ENCODE peak calls at places on chromosomes 3 and 15, in six cellular contexts. S is CD4-positive, alpha-beta T cell; L is HCT116; M is fibroblast of pulmonary artery; C is GM12865; X is cardiac fibroblast. A is an unnamed sample.

GRCh38 chr15:40807888-40808194 is 568 bp upstream of the DNAJC17 start:
- DNase-seq in S (no peak), L (no peak), M (no peak), C (no peak), X (no peak), A (no peak)

GRCh38 chr3:195039180-195039843 is 231.6 kb downstream of the XXYLT1 start:
- DNase-seq in S (no peak), L (no peak), M (no peak), C (no peak), X (no peak), A (no peak)

GRCh38 chr3:134419966-134420321 is 45.7 kb upstream of the AMOTL2 start:
- DNase-seq in S (no peak), L (no peak), M (no peak), C (no peak), X (no peak), A (no peak)

GRCh38 chr3:112437146-112438022 is 61.9 kb downstream of the BTLA start:
- DNase-seq in S (no peak), L (peak), M (peak), C (peak), X (peak), A (no peak)

GRCh38 chr3:51681453-51681852 is 10.4 kb downstream of the TEX264 start:
- DNase-seq in S (peak), L (no peak), M (peak), C (peak), X (peak), A (no peak)

GRCh38 chr15:38861108-38861507 is 296.5 kb upstream of the RASGRP1 start:
- DNase-seq in S (no peak), L (no peak), M (no peak), C (no peak), X (no peak), A (no peak)

GRCh38 chr3:156643729-156644389 is 30.5 kb upstream of the TIPARP start:
- DNase-seq in S (no peak), L (no peak), M (peak), C (peak), X (peak), A (no peak)

GRCh38 chr15:89566141-89566540 is 9.1 kb upstream of the TICRR start:
- DNase-seq in S (no peak), L (no peak), M (no peak), C (no peak), X (no peak), A (no peak)

GRCh38 chr15:62946940-62947339 is 95.6 kb upstream of the TPM1 start:
- DNase-seq in S (no peak), L (no peak), M (no peak), C (no peak), X (no peak), A (no peak)

GRCh38 chr3:129530331-129530761 is 1.9 kb downstream of the RHO start:
- DNase-seq in S (no peak), L (no peak), M (peak), C (no peak), X (peak), A (no peak)

GRCh38 chr15:56957812-56958406 is 39.5 kb downstream of the TCF12 start:
- DNase-seq in S (no peak), L (no peak), M (no peak), C (no peak), X (no peak), A (no peak)

GRCh38 chr15:96029172-96029571 is 301.3 kb upstream of the NR2F2 start:
- DNase-seq in S (no peak), L (no peak), M (no peak), C (no peak), X (no peak), A (no peak)

GRCh38 chr3:127013196-127013595 is 30.3 kb downstream of the PLXNA1 start:
- DNase-seq in S (no peak), L (no peak), M (no peak), C (no peak), X (no peak), A (no peak)

GRCh38 chr3:51963951-51964451 is 3.3 kb downstream of the PCBP4 start:
- DNase-seq in S (no peak), L (no peak), M (no peak), C (no peak), X (no peak), A (no peak)

GRCh38 chr3:52231502-52232278 is 6.2 kb upstream of the TLR9 start:
- DNase-seq in S (peak), L (no peak), M (peak), C (peak), X (peak), A (peak)

GRCh38 chr15:52318729-52319500 is 23.3 kb upstream of the MYO5C start:
- DNase-seq in S (no peak), L (no peak), M (no peak), C (no peak), X (no peak), A (no peak)

GRCh38 chr3:100106531-100107155 is 7.7 kb downstream of the FILIP1L start:
- DNase-seq in S (no peak), L (no peak), M (peak), C (peak), X (no peak), A (no peak)

GRCh38 chr3:65597225-65597951 is 441.3 kb downstream of the MAGI1 start:
- DNase-seq in S (no peak), L (no peak), M (peak), C (no peak), X (peak), A (no peak)

GRCh38 chr3:49813497-49814174 is at the start of gene UBA7:
- DNase-seq in S (peak), L (no peak), M (peak), C (peak), X (peak), A (no peak)

GRCh38 chr3:148697311-148698189 is at the start of gene AGTR1:
- DNase-seq in S (no peak), L (no peak), M (peak), C (no peak), X (peak), A (no peak)

GRCh38 chr3:109943181-109943580 is 605.8 kb upstream of the DPPA4 start:
- DNase-seq in S (no peak), L (no peak), M (no peak), C (no peak), X (no peak), A (no peak)

GRCh38 chr3:71341721-71342120 is 241.8 kb downstream of the FOXP1 start:
- DNase-seq in S (no peak), L (no peak), M (peak), C (no peak), X (peak), A (no peak)

GRCh38 chr3:128060473-128061381 is 8.5 kb downstream of the SEC61A1 start:
- DNase-seq in S (no peak), L (no peak), M (peak), C (no peak), X (peak), A (no peak)

GRCh38 chr3:157282261-157283191 is 122.6 kb upstream of the CCNL1 start:
- DNase-seq in S (no peak), L (no peak), M (peak), C (no peak), X (peak), A (no peak)

GRCh38 chr3:58535531-58536500 is 1.2 kb downstream of the ACOX2 start:
- DNase-seq in S (no peak), L (no peak), M (peak), C (no peak), X (no peak), A (no peak)
- TF ChIP-seq CTCF in S (no peak), L (no peak), M (no peak), C (no peak), X (no peak), A (no peak)

DNA sequence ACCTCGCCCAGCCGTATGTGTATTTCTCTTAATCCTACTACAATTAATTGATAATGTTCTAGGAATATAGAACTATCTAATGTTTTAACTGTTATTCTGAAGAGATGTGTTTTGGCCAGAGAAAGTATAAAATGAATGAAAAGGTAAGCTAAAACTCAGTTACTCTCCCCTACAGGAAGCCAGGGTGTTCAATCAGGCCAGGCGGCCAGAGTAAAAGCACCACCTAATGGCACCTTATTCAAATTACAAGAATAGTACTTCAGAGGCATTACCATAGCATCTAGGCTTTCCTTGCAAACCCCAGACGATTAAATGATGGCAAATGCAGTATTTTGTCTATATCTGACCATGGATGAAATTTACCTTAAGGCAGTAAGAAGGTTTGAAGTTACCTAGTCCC is 10.4 kb downstream of the SLC12A8 start:
- DNase-seq in S (no peak), L (no peak), M (peak), C (peak), X (peak), A (no peak)
- TF ChIP-seq CTCF in S (no peak), L (peak), M (peak), C (peak), X (peak), A (peak)

GRCh38 chr3:55407426-55407820 is 79.7 kb downstream of the WNT5A start:
- DNase-seq in S (no peak), L (no peak), M (no peak), C (no peak), X (no peak), A (no peak)

GRCh38 chr3:55402886-55403605 is 84.1 kb downstream of the WNT5A start:
- DNase-seq in S (no peak), L (no peak), M (no peak), C (no peak), X (peak), A (no peak)

GRCh38 chr3:55408193-55408826 is 78.8 kb downstream of the WNT5A start:
- DNase-seq in S (no peak), L (no peak), M (no peak), C (no peak), X (no peak), A (no peak)

GRCh38 chr3:55406666-55407425 is 80.3 kb downstream of the WNT5A start:
- DNase-seq in S (no peak), L (no peak), M (no peak), C (no peak), X (peak), A (no peak)

GRCh38 chr3:55405436-55405835 is 81.7 kb downstream of the WNT5A start:
- DNase-seq in S (no peak), L (no peak), M (peak), C (peak), X (peak), A (no peak)
- TF ChIP-seq CTCF in S (no peak), L (no peak), M (peak), C (peak), X (peak), A (no peak)

GRCh38 chr3:59809750-59810444 is 760.1 kb upstream of the CFAP20DC start:
- DNase-seq in S (no peak), L (no peak), M (peak), C (peak), X (peak), A (no peak)
- TF ChIP-seq CTCF in S (no peak), L (peak), M (peak), C (peak), X (peak), A (no peak)

DNA sequence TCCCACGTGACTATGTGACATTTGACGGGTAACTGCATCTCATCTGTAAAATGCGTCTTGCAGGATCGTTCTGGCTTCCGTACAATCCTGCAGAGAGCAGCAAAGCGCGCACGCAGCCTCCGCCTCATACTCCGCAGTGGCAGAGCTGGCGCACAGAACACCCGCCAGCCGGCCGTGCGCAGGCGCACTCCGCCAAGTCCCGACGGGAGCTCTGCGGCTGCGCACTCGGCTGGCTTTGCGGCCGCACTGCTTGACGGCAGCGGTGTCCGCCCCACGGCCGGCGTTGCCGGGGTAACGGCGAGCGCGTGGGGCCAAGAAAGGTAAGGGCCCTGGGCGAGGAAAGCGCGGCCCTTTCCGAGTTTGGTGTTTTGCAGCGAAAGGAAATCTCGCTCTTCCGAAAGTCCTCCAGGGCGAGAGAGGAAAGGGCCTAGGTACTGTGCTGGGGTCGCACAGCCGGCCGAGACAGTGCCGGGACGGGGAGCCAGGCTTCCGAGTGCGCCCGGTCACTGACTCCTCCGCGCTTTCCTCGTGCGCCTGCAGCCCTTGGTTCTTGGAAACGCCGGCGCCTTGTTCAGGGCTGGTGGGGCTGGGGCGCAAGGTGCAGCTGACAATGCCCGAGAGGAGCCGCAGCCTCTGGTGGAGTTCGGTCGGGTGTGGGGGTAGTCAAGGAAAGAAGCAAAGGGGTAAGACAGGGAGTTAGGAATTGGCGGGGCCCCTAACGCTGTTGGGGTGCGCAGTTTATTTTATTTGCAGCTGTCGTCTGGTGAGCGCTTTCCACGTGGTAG is at the start of gene TSEN2:
- DNase-seq in S (peak), L (peak), M (peak), C (peak), X (peak), A (peak)
- TF ChIP-seq CTCF in S (no peak), L (no peak), M (peak), C (no peak), X (no peak), A (no peak)

DNA sequence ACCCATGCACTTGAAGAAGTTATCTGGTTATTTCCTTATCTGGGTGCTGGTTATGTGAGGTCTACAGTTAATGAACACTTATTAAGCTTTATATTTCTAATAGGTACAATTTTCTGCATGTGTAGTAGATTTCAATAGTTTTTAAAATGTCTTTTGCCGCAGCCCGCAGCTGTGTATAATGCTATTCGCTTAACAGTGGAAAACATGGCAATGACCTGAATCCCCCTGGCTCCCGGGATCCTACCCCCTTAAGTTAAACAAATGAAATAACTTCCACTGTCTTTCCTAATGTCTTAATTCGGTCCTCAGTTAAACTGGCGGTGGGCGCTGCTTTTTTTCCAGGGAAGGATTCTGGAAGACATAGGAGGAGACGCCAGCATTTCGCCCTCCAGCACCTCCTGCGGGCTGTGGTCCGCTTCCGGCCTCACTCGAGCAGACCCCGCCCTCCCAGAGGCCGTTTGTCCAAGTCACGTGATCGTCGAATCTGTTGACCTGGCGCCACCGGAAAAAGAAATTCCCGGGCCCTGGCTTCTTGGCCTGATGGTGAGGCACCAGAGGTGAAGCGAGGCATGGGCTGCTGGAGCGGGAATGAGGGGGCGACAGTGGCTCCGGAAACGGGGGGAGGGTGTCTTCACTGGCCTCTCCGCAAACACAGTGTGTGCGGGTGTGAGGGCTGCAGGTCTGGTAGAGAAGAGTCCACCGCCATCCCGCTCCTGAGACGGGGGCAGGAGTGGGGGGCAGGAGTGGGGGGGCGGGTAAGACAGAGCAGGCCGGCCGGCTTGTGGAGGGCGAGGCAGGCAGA is 45.6 kb upstream of the CSPG4 start:
- DNase-seq in S (peak), L (peak), M (peak), C (peak), X (peak), A (peak)
- TF ChIP-seq CTCF in S (no peak), L (peak), M (peak), C (no peak), X (peak), A (peak)

GRCh38 chr3:89139901-89140300 is 32.5 kb downstream of the EPHA3 start:
- DNase-seq in S (no peak), L (no peak), M (no peak), C (no peak), X (no peak), A (no peak)

GRCh38 chr3:89145995-89146394 is 38.6 kb downstream of the EPHA3 start:
- DNase-seq in S (no peak), L (no peak), M (peak), C (no peak), X (peak), A (no peak)

DNA sequence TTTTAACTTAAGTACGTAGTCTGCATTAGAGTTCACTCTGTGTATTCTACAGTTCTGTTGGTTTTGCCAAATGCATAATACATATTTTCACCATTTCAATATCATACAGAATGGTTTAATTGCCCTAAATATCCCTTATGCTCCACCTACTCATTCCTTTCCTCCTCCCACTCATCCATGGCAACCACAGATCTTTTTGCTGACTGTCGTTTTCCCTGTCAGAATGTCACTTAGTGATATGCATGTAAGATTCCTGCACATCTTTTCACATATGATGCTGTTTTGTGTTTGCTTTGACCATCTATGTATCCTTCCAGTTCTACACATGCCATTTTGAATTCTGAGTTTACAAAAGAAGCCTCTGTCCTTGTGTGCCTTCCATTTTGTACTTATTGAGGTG is 36.7 kb downstream of the EPHA3 start:
- DNase-seq in S (no peak), L (no peak), M (no peak), C (no peak), X (no peak), A (no peak)
- TF ChIP-seq CTCF in S (no peak), L (no peak), M (no peak), C (no peak), X (no peak), A (no peak)

GRCh38 chr15:58378241-58379085 is 53.3 kb upstream of the LIPC start:
- DNase-seq in S (no peak), L (no peak), M (peak), C (no peak), X (peak), A (no peak)
- TF ChIP-seq CTCF in S (no peak), L (no peak), M (no peak), C (no peak), X (no peak), A (no peak)

A was measured in CD14-positive monocyte.